ENCODE peak calls at places on chromosomes 2 and 18, in nine cellular contexts. I is activated CD8-positive, alpha-beta T cell treated with anti-CD3 and anti-CD28 coated beads, Interleukin-2, amount 10 ng/mL, durations not matched to agents 7 days and 5 days; B is progenitor cell of endocrine pancreas; P is tibial artery; R is iPS-NIHi11; E is GM13977; A is T-helper 2 cell; F is nephron progenitor cell; V is EL. T is an unnamed sample.

GRCh38 chr2:112666764-112667122 is 21.0 kb downstream of the SLC20A1 start:
- DNase-seq in A (no peak), I (no peak), B (no peak), F (no peak), V (no peak), E (no peak), R (no peak), P (no peak), T (no peak)

GRCh38 chr18:8826971-8827370 is 121.6 kb downstream of the MTCL1 start:
- DNase-seq in A (no peak), P (no peak), V (no peak), R (no peak), F (no peak), B (no peak), I (no peak), E (no peak), T (no peak)

GRCh38 chr2:202541137-202541536 is 93.6 kb upstream of the FAM117B start:
- DNase-seq in B (no peak), V (no peak), P (no peak), A (no peak), E (no peak), R (no peak), F (no peak), I (no peak), T (no peak)

GRCh38 chr18:62452280-62452824 is 70.5 kb upstream of the ZCCHC2 start:
- DNase-seq in A (no peak), F (no peak), P (no peak), I (no peak), R (no peak), E (no peak), B (no peak), V (peak), T (no peak)

GRCh38 chr2:7272180-7272579 is 355.0 kb downstream of the RNF144A start:
- DNase-seq in R (no peak), P (no peak), B (no peak), A (no peak), V (peak), F (no peak), I (no peak), E (no peak), T (no peak)

GRCh38 chr2:165162466-165162865 is 41.4 kb downstream of the SCN3A start:
- DNase-seq in P (no peak), R (no peak), F (no peak), E (no peak), I (no peak), V (no peak), B (no peak), A (no peak), T (no peak)

GRCh38 chr2:121810959-121811853 is 55.8 kb downstream of the TSN start:
- DNase-seq in B (peak), E (peak), F (peak), V (peak), P (no peak), I (peak), R (peak), A (no peak), T (peak)

GRCh38 chr18:47550611-47551010 is 299.2 kb upstream of the SKOR2 start:
- DNase-seq in E (no peak), A (no peak), P (no peak), V (no peak), B (no peak), R (no peak), I (no peak), F (no peak), T (no peak)

GRCh38 chr2:126264625-126265024 is 391.3 kb upstream of the GYPC start:
- DNase-seq in F (no peak), I (no peak), R (no peak), V (no peak), B (no peak), E (no peak), A (no peak), P (no peak), T (no peak)

GRCh38 chr2:20635096-20635475 is 15.8 kb downstream of the HS1BP3 start:
- DNase-seq in F (no peak), R (no peak), P (peak), A (no peak), I (no peak), V (no peak), E (no peak), B (no peak), T (no peak)

GRCh38 chr2:106098081-106098480 is 96.0 kb downstream of the UXS1 start:
- DNase-seq in I (no peak), P (no peak), E (no peak), R (peak), V (no peak), F (peak), A (no peak), B (no peak), T (no peak)

GRCh38 chr2:119236796-119237195 is 13.2 kb downstream of the STEAP3 start:
- DNase-seq in I (no peak), A (no peak), F (no peak), B (no peak), E (no peak), V (no peak), R (no peak), P (no peak), T (no peak)

GRCh38 chr2:59884166-59884565 is 669.3 kb downstream of the BCL11A start:
- DNase-seq in P (no peak), R (no peak), A (no peak), E (no peak), V (no peak), F (no peak), I (no peak), B (no peak), T (no peak)

GRCh38 chr2:62450716-62451191 is 55.2 kb downstream of the TMEM17 start:
- DNase-seq in V (no peak), B (no peak), R (no peak), F (no peak), E (no peak), I (no peak), P (no peak), A (no peak), T (no peak)

GRCh38 chr2:105926960-105927678 is 182.4 kb downstream of the NCK2 start:
- DNase-seq in P (no peak), R (no peak), V (no peak), F (no peak), E (no peak), B (no peak), I (peak), A (peak), T (no peak)

GRCh38 chr2:82875891-82876290 is 1583.2 kb downstream of the SUCLG1 start:
- DNase-seq in A (no peak), B (no peak), P (no peak), R (no peak), V (no peak), I (no peak), F (no peak), E (no peak), T (no peak)

GRCh38 chr2:236706288-236706687 is 136.7 kb downstream of the ACKR3 start:
- DNase-seq in B (no peak), E (no peak), F (no peak), V (no peak), R (no peak), I (no peak), P (peak), A (no peak), T (no peak)

GRCh38 chr2:21782866-21783265 is 659.1 kb downstream of the TDRD15 start:
- DNase-seq in A (no peak), V (no peak), E (no peak), I (no peak), B (no peak), F (no peak), P (no peak), R (no peak), T (no peak)

GRCh38 chr2:2149379-2149778 is 181.7 kb downstream of the MYT1L start:
- DNase-seq in R (no peak), F (no peak), P (no peak), V (no peak), B (no peak), I (no peak), E (no peak), A (no peak), T (no peak)

GRCh38 chr18:58025733-58026132 is 18.3 kb upstream of the NEDD4L start:
- DNase-seq in B (no peak), F (no peak), I (no peak), R (no peak), A (no peak), E (no peak), V (peak), P (no peak), T (no peak)

GRCh38 chr2:205934443-205934842 is 151.5 kb downstream of the INO80D start:
- DNase-seq in R (peak), V (no peak), A (no peak), P (no peak), I (no peak), F (no peak), E (no peak), B (no peak), T (no peak)

GRCh38 chr2:232667989-232668583 is 29.0 kb upstream of the GIGYF2 start:
- DNase-seq in A (no peak), P (no peak), B (no peak), E (no peak), V (no peak), I (no peak), F (no peak), R (no peak), T (no peak)

GRCh38 chr18:21575656-21576055 is 24.8 kb downstream of the ESCO1 start:
- DNase-seq in I (no peak), F (no peak), P (no peak), R (no peak), E (no peak), A (no peak), V (no peak), B (no peak), T (no peak)

GRCh38 chr2:75574106-75574505 is 13.4 kb upstream of the EVA1A start:
- DNase-seq in A (no peak), F (no peak), P (no peak), B (no peak), E (no peak), R (no peak), I (no peak), V (peak), T (no peak)

GRCh38 chr2:128298846-128299507 is 19.7 kb downstream of the HS6ST1 start:
- DNase-seq in F (no peak), B (no peak), R (no peak), I (no peak), V (no peak), E (no peak), P (no peak), A (no peak), T (no peak)

GRCh38 chr2:120539937-120540718 is 194.2 kb downstream of the INHBB start:
- DNase-seq in I (no peak), E (no peak), A (no peak), R (peak), B (no peak), F (peak), P (peak), V (peak), T (no peak)

GRCh38 chr2:239328306-239329191 is 72.3 kb downstream of the HDAC4 start:
- DNase-seq in V (no peak), E (no peak), F (peak), A (no peak), B (no peak), P (peak), I (no peak), R (no peak), T (no peak)

GRCh38 chr18:12726774-12727550 is 24.1 kb downstream of the PSMG2 start:
- DNase-seq in E (peak), B (peak), V (peak), R (peak), I (peak), F (peak), P (no peak), A (peak), T (peak)

GRCh38 chr2:131044078-131044756 is 49.0 kb downstream of the FAM168B start:
- DNase-seq in B (no peak), E (no peak), V (no peak), R (no peak), P (no peak), A (no peak), F (no peak), I (no peak), T (peak)

GRCh38 chr2:99877963-99878362 is 264.4 kb downstream of the AFF3 start:
- DNase-seq in F (no peak), I (no peak), P (no peak), R (no peak), A (no peak), E (no peak), V (no peak), B (no peak), T (no peak)

GRCh38 chr2:135504811-135505210 is 26.2 kb downstream of the ZRANB3 start:
- DNase-seq in A (no peak), E (no peak), I (no peak), P (no peak), R (no peak), V (no peak), B (no peak), F (no peak), T (no peak)

GRCh38 chr2:240374085-240374907 is 61.2 kb upstream of the GPC1 start:
- DNase-seq in P (peak), R (no peak), B (no peak), V (peak), F (no peak), E (no peak), A (no peak), I (no peak), T (no peak)

GRCh38 chr2:46650556-46651001 is 171.2 kb downstream of the TMEM247 start:
- DNase-seq in F (peak), R (peak), A (peak), P (peak), I (peak), B (peak), E (peak), V (peak), T (peak)

T was measured in GM10248.